ENCODE peak calls at places on chromosomes 13 and 19, in seven cellular contexts. J, E, R, M, Y, A and O are unnamed samples.

GRCh38 chr13:29621401-29621800 is 25.9 kb upstream of the SLC7A1 start:
- DNase-seq in J (no peak), E (no peak), R (no peak), M (no peak), Y (no peak), A (no peak), O (no peak)

GRCh38 chr19:29887498-29887897 is 54.5 kb upstream of the URI1 start:
- DNase-seq in J (no peak), E (no peak), R (no peak), M (no peak), Y (no peak), A (no peak), O (no peak)

GRCh38 chr19:34172661-34173144 is 399 bp downstream of the LSM14A start:
- DNase-seq in J (no peak), E (no peak), R (no peak), M (no peak), Y (peak; percentile 36), A (no peak), O (no peak)

GRCh38 chr19:42272535-42272897 is 3.5 kb downstream of the CIC start:
- DNase-seq in J (no peak), E (no peak), R (no peak), M (no peak), Y (no peak), A (no peak), O (no peak)

GRCh38 chr13:62243146-62243545 is 827.5 kb upstream of the PCDH20 start:
- DNase-seq in J (no peak), E (no peak), R (no peak), M (no peak), Y (no peak), A (no peak), O (no peak)

GRCh38 chr13:45303866-45304265 is 37.1 kb downstream of the TPT1 start:
- DNase-seq in J (no peak), E (no peak), R (no peak), M (no peak), Y (no peak), A (no peak), O (no peak)

GRCh38 chr13:97559981-97560380 is 126.0 kb downstream of the RAP2A start:
- DNase-seq in J (no peak), E (no peak), R (no peak), M (no peak), Y (no peak), A (no peak), O (no peak)

GRCh38 chr19:54136086-54136863 is 1.3 kb upstream of the CNOT3 start:
- DNase-seq in J (no peak), E (no peak), R (no peak), M (no peak), Y (no peak), A (no peak), O (peak; percentile 61)

GRCh38 chr13:77565635-77566034 is 30.1 kb downstream of the SCEL start:
- DNase-seq in J (no peak), E (no peak), R (peak; percentile 26), M (no peak), Y (no peak), A (no peak), O (peak; percentile 65)

GRCh38 chr13:37531054-37531453 is 67.5 kb downstream of the POSTN start:
- DNase-seq in J (no peak), E (no peak), R (no peak), M (no peak), Y (no peak), A (no peak), O (no peak)

GRCh38 chr19:35416331-35416730 is 31.7 kb upstream of the FFAR2 start:
- DNase-seq in J (no peak), E (no peak), R (no peak), M (no peak), Y (no peak), A (no peak), O (no peak)

GRCh38 chr19:15448778-15449619 is 757 bp downstream of the WIZ start:
- DNase-seq in J (no peak), E (no peak), R (no peak), M (no peak), Y (no peak), A (no peak), O (peak; percentile 82)

GRCh38 chr19:2362039-2362969 is 2.2 kb downstream of the TMPRSS9 start:
- DNase-seq in J (no peak), E (no peak), R (no peak), M (no peak), Y (no peak), A (no peak), O (no peak)

GRCh38 chr19:45424191-45425058 is 708 bp upstream of the ERCC1 start:
- DNase-seq in J (no peak), E (peak; percentile 83), R (no peak), M (no peak), Y (peak; percentile 37), A (peak; percentile 67), O (peak; percentile 82)

GRCh38 chr13:30906411-30906990 is 430 bp downstream of the MEDAG start:
- DNase-seq in J (no peak), E (no peak), R (no peak), M (no peak), Y (no peak), A (no peak), O (peak; percentile 62)

GRCh38 chr13:40943073-40943472 is 76.0 kb downstream of the ELF1 start:
- DNase-seq in J (no peak), E (no peak), R (no peak), M (no peak), Y (no peak), A (no peak), O (no peak)

GRCh38 chr13:83377486-83377885 is 504.8 kb downstream of the SLITRK1 start:
- DNase-seq in J (no peak), E (peak; percentile 11), R (no peak), M (no peak), Y (no peak), A (no peak), O (no peak)

GRCh38 chr19:10742494-10742893 is 24.6 kb downstream of the DNM2 start:
- DNase-seq in J (no peak), E (no peak), R (no peak), M (no peak), Y (no peak), A (no peak), O (no peak)

GRCh38 chr13:109722068-109722467 is 64.3 kb downstream of the IRS2 start:
- DNase-seq in J (no peak), E (no peak), R (no peak), M (no peak), Y (no peak), A (no peak), O (peak; percentile 23)

GRCh38 chr13:33017410-33017929 is 1.2 kb downstream of the KL start:
- DNase-seq in J (no peak), E (no peak), R (no peak), M (no peak), Y (peak; percentile 7), A (no peak), O (peak; percentile 66)

GRCh38 chr13:35996360-35996759 is 134.8 kb downstream of the DCLK1 start:
- DNase-seq in J (no peak), E (no peak), R (no peak), M (no peak), Y (no peak), A (no peak), O (no peak)

GRCh38 chr19:30017172-30017571 is 75.1 kb downstream of the URI1 start:
- DNase-seq in J (no peak), E (no peak), R (no peak), M (no peak), Y (no peak), A (no peak), O (no peak)

GRCh38 chr19:16115309-16116039 is 3.8 kb downstream of the RAB8A start:
- DNase-seq in J (no peak), E (no peak), R (no peak), M (no peak), Y (no peak), A (no peak), O (no peak)

GRCh38 chr13:33322474-33322827 is 36.9 kb upstream of the STARD13 start:
- DNase-seq in J (no peak), E (peak; percentile 84), R (no peak), M (no peak), Y (no peak), A (no peak), O (no peak)

GRCh38 chr19:4278010-4278409 is 1.1 kb upstream of the SHD start:
- DNase-seq in J (no peak), E (no peak), R (no peak), M (no peak), Y (no peak), A (no peak), O (no peak)